ENCODE peak calls at places on chromosomes 16 and 17, in eight cellular contexts. Z is stimulated activated naive CD8-positive, alpha-beta T cell treated with anti-CD3 and anti-CD28 coated beads, Interleukin-15, amount 100 ng/mL, for 72 hours; O is substantia nigra; F is activated naive CD4-positive, alpha-beta T cell; D is tibial artery; V is right lobe of liver; L is aorta; E is AG09319. Y is an unnamed sample.

GRCh38 chr17:17723354-17724261 is 42.4 kb downstream of the RAI1 start:
- DNase-seq in Z (peak), O (peak), F (no peak), D (no peak), V (no peak), L (no peak), E (no peak), Y (no peak)

GRCh38 chr17:74810699-74811485 is 34.7 kb upstream of the NAT9 start:
- DNase-seq in Z (no peak), O (no peak), F (no peak), D (no peak), V (no peak), L (no peak), E (no peak), Y (no peak)

GRCh38 chr17:82835766-82836512 is 3.9 kb downstream of the ZNF750 start:
- DNase-seq in Z (no peak), O (no peak), F (no peak), D (peak), V (peak), L (no peak), E (no peak), Y (no peak)

GRCh38 chr16:12187939-12188673 is 211.6 kb downstream of the SNX29 start:
- DNase-seq in Z (no peak), O (no peak), F (no peak), D (no peak), V (no peak), L (no peak), E (peak), Y (no peak)

GRCh38 chr16:22888791-22889190 is 74.8 kb downstream of the HS3ST2 start:
- DNase-seq in Z (no peak), O (no peak), F (no peak), D (no peak), V (no peak), L (no peak), E (no peak), Y (no peak)

GRCh38 chr16:80029706-80030481 is 429.4 kb upstream of the MAF start:
- DNase-seq in Z (no peak), O (no peak), F (no peak), D (no peak), V (no peak), L (no peak), E (no peak), Y (no peak)

GRCh38 chr17:67974598-67975066 is 21.6 kb downstream of the C17orf58 start:
- DNase-seq in Z (no peak), O (no peak), F (no peak), D (no peak), V (no peak), L (no peak), E (no peak), Y (no peak)

GRCh38 chr17:77548967-77549366 is 408.2 kb downstream of the SEC14L1 start:
- DNase-seq in Z (no peak), O (no peak), F (no peak), D (no peak), V (no peak), L (no peak), E (no peak), Y (no peak)

GRCh38 chr16:19478505-19478904 is 43.4 kb downstream of the GDE1 start:
- DNase-seq in Z (no peak), O (no peak), F (no peak), D (no peak), V (no peak), L (no peak), E (no peak), Y (no peak)

GRCh38 chr17:16171613-16172012 is 43.7 kb downstream of the NCOR1 start:
- DNase-seq in Z (no peak), O (no peak), F (no peak), D (no peak), V (no peak), L (no peak), E (no peak), Y (no peak)

Y was measured in activated T-helper 2 cell treated with anti-CD3 and anti-CD28 coated beads, Interferon-gamma antibody, Interleukin-2, Interleukin-4, amounts not matched to agents 10 μg/mL and 5 μg/mL and 100 μg/mL, durations not matched to agents 14 hours and 24 hours and 36 hours.